ENCODE peak calls at places on chromosomes 11 and 22, in five cellular contexts. N, O, T, Z and V are unnamed samples. For H3K9me3, the result is how much of the 10 kb centered on the place peaks cover.

GRCh38 chr22:45631140-45631539 is 40.5 kb upstream of the ATXN10 start:
- DNase-seq in N (no peak), O (no peak), T (no peak), Z (no peak), V (no peak)

GRCh38 chr11:132062031-132062430 is 691.6 kb downstream of the NTM start:
- DNase-seq in N (no peak), O (no peak), T (peak), Z (no peak), V (no peak)

GRCh38 chr11:114159320-114159719 is 99.8 kb downstream of the ZBTB16 start:
- DNase-seq in N (no peak), O (no peak), T (no peak), Z (no peak), V (no peak)

GRCh38 chr11:113240790-113241189 is 73.6 kb upstream of the TTC12 start:
- DNase-seq in N (no peak), O (no peak), T (no peak), Z (no peak), V (no peak)

GRCh38 chr11:67607507-67607906 is 771 bp downstream of the NDUFV1 start:
- DNase-seq in N (no peak), O (no peak), T (no peak), Z (no peak), V (no peak)

GRCh38 chr22:25406510-25407210 is 157.8 kb upstream of the GRK3 start:
- DNase-seq in N (peak), O (no peak), T (no peak), Z (no peak), V (no peak)

GRCh38 chr11:7575841-7576451 is 62.1 kb downstream of the PPFIBP2 start:
- DNase-seq in N (peak), O (no peak), T (no peak), Z (no peak), V (no peak)

GRCh38 chr11:19739872-19740271 is 27.2 kb downstream of the NAV2 start:
- DNase-seq in N (no peak), O (no peak), T (peak), Z (no peak), V (no peak)

GRCh38 chr22:42444060-42444904 is 12.1 kb upstream of the NFAM1 start:
- DNase-seq in N (peak), O (peak), T (peak), Z (peak), V (peak)

GRCh38 chr11:64790205-64791095 is 12.1 kb upstream of the SF1 start:
- DNase-seq in N (peak), O (peak), T (no peak), Z (no peak), V (no peak)

GRCh38 chr22:35191412-35191811 is 65.9 kb upstream of the HMGXB4 start:
- DNase-seq in N (no peak), O (no peak), T (peak), Z (no peak), V (no peak)

GRCh38 chr11:74255741-74256369 is 55.6 kb downstream of the P4HA3 start:
- DNase-seq in N (no peak), O (peak), T (peak), Z (no peak), V (peak)

GRCh38 chr22:16973591-16974297 is 34.3 kb downstream of the GAB4 start:
- DNase-seq in N (no peak), O (no peak), T (no peak), Z (no peak), V (no peak)

GRCh38 chr22:32205974-32206773 is 1.3 kb upstream of the RFPL2 start:
- DNase-seq in N (peak), O (no peak), T (no peak), Z (no peak), V (no peak)
- H3K4me3 ChIP-seq in N (no peak), O (no peak), T (no peak), Z (no peak), V (no peak)

DNA sequence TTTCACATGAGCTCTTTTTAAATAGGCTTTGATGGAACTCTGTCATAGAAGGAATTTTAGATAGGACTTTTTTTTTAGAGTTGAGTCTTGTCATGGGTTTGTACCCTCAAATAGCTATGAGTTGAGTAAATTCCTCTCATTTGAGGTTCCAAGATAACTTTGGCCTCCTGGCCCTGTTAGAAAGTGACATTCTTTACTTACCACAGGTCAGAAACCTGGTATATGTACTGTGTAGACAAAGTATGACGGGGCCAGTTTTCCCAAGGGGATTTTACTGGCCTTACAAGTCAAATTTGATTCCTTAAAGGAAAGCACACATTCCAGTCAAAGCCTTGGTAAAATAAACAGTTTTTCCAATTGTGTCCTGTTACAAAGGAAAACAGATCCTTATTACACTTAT is 729.3 kb upstream of the LUZP2 start:
- DNase-seq in N (no peak), O (no peak), T (peak), Z (no peak), V (no peak)
- H3K9me3 ChIP-seq in N (under half), O (under half), T (under half), Z (under half), V (under half)

GRCh38 chr11:111414936-111415335 is 35.9 kb upstream of the POU2AF1 start:
- DNase-seq in N (no peak), O (no peak), T (no peak), Z (no peak), V (no peak)

GRCh38 chr11:111416231-111416960 is 37.3 kb upstream of the POU2AF1 start:
- DNase-seq in N (no peak), O (no peak), T (no peak), Z (no peak), V (no peak)

GRCh38 chr11:111413849-111414248 is 34.8 kb upstream of the POU2AF1 start:
- DNase-seq in N (no peak), O (no peak), T (no peak), Z (no peak), V (no peak)

GRCh38 chr11:111412293-111412692 is 33.2 kb upstream of the POU2AF1 start:
- DNase-seq in N (no peak), O (no peak), T (no peak), Z (no peak), V (no peak)

GRCh38 chr11:111414267-111414931 is 35.3 kb upstream of the POU2AF1 start:
- DNase-seq in N (no peak), O (no peak), T (no peak), Z (peak), V (no peak)
- H3K4me3 ChIP-seq in N (no peak), O (no peak), T (no peak), Z (peak), V (no peak)

GRCh38 chr11:2647953-2648352 is 51.8 kb downstream of the KCNQ1OT1 start:
- DNase-seq in N (no peak), O (no peak), T (no peak), Z (no peak), V (no peak)

GRCh38 chr11:2644844-2645778 is 54.7 kb downstream of the KCNQ1OT1 start:
- DNase-seq in N (no peak), O (no peak), T (no peak), Z (no peak), V (no peak)

GRCh38 chr11:2643746-2644145 is 56.0 kb downstream of the KCNQ1OT1 start:
- DNase-seq in N (no peak), O (no peak), T (no peak), Z (no peak), V (no peak)

GRCh38 chr11:2647167-2647566 is 52.6 kb downstream of the KCNQ1OT1 start:
- DNase-seq in N (no peak), O (no peak), T (no peak), Z (no peak), V (no peak)

GRCh38 chr11:2645779-2646118 is 54.0 kb downstream of the KCNQ1OT1 start:
- DNase-seq in N (no peak), O (no peak), T (no peak), Z (no peak), V (no peak)
- H3K9me3 ChIP-seq in N (half or more), O (half or more), T (under half), Z (under half), V (under half)

GRCh38 chr11:83054904-83055380 is 16.8 kb downstream of the RAB30 start:
- DNase-seq in N (no peak), O (no peak), T (no peak), Z (no peak), V (no peak)

GRCh38 chr11:83060965-83061364 is 10.7 kb downstream of the RAB30 start:
- DNase-seq in N (no peak), O (no peak), T (no peak), Z (no peak), V (no peak)

GRCh38 chr11:83054001-83054400 is 17.7 kb downstream of the RAB30 start:
- DNase-seq in N (no peak), O (no peak), T (no peak), Z (no peak), V (no peak)

GRCh38 chr11:83056204-83056603 is 15.5 kb downstream of the RAB30 start:
- DNase-seq in N (no peak), O (no peak), T (no peak), Z (no peak), V (no peak)

DNA sequence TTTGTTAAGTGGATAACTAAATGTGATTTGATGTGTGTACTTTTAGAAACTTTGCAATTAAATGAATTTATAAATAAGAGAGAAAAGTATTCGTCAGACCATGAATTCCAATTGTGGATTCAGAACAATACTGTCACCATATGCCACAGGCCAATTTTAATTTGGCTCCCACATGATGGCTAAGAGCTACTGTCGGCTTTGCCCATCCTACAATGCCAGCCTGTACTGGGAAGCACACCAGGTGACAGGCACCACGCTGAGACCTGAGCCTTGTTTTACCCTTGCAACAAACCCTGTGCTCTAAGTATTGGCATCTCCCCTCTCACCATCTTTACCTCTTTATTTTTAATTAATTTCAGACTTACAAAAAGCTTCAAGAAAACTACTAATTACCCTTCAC is 14.0 kb downstream of the RAB30 start:
- DNase-seq in N (no peak), O (no peak), T (no peak), Z (no peak), V (no peak)
- H3K4me3 ChIP-seq in N (no peak), O (no peak), T (no peak), Z (no peak), V (no peak)

DNA sequence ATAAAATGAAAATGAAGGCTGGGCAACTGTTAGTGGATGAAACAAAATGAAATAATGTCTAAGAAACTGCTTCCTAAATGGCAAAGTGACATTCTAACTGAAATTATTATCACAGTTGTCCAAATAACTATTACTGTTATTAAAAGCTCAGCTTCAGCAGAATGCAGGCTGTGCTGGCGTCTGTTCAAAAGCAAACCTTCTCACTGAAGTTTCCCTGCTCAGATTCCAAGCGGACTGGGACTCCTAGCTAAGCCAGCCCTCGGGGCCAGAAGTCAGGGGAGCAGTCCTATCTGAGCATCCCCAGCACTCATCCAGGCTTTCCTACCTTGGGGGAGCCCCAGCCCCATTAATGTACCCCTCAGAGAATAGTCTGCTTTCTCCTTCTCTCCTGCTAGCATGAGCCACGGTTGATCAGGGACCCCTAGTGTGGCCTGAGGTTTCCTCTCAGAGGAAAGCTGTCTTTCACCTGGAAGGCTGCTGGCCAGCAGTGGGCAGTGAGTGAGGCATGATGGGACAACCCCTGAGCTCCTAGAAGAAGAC is 1167.3 kb downstream of the TBC1D22A start:
- DNase-seq in N (no peak), O (no peak), T (no peak), Z (no peak), V (no peak)
- H3K9me3 ChIP-seq in N (under half), O (under half), T (under half), Z (under half), V (under half)

GRCh38 chr11:63670738-63671321 is 346 bp downstream of the ATL3 start:
- DNase-seq in N (peak), O (peak), T (peak), Z (no peak), V (no peak)

GRCh38 chr11:63670077-63670737 is 969 bp downstream of the ATL3 start:
- DNase-seq in N (no peak), O (no peak), T (no peak), Z (no peak), V (no peak)

GRCh38 chr11:63668396-63668795 is 2.8 kb downstream of the ATL3 start:
- DNase-seq in N (no peak), O (no peak), T (no peak), Z (no peak), V (no peak)

GRCh38 chr11:63666874-63667273 is 4.3 kb downstream of the ATL3 start:
- DNase-seq in N (no peak), O (no peak), T (peak), Z (no peak), V (no peak)

DNA sequence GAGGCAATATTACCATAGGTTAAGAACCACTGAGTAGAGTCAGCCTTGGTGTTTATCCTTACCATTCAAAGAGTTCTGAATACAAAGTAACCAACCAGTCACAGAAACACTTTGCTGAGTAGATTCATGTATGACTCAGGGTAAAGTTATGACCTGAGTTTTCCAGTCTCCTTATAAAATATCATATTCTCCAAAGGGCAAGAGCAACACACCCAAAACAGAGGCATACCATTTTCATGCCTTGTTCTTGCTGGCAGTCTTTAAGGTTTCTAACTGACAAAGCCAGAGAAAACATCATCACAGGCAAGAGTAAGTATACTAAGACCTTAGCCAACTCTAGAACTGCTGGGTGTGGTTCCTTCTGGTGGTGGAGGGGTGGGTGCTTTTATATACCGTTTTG is 3.2 kb downstream of the ATL3 start:
- DNase-seq in N (no peak), O (no peak), T (peak), Z (no peak), V (no peak)
- H3K4me3 ChIP-seq in N (no peak), O (no peak), T (peak), Z (no peak), V (no peak)

GRCh38 chr11:1254086-1254648 is 31.3 kb downstream of the MUC5B start:
- DNase-seq in N (no peak), O (no peak), T (no peak), Z (no peak), V (no peak)
- H3K9me3 ChIP-seq in N (under half), O (under half), T (under half), Z (under half), V (under half)